ENCODE peak calls at places on chromosomes 3 and 15, in four cellular contexts. E is GM10248, F is Caco-2, V is NCI-H1092. L is an unnamed sample.

GRCh38 chr15:77907824-77908751 is 169.4 kb downstream of the TBC1D2B start:
- DNase-seq in E (peak), V (no peak), F (peak), L (peak)

GRCh38 chr15:31552482-31553099 is 226.0 kb downstream of the KLF13 start:
- DNase-seq in V (no peak), F (no peak), E (no peak), L (no peak)

GRCh38 chr3:4504340-4505261 is 11.5 kb downstream of the ITPR1 start:
- DNase-seq in E (no peak), V (no peak), F (no peak), L (peak)

GRCh38 chr3:7695067-7695466 is 806.6 kb upstream of the LMCD1 start:
- DNase-seq in V (no peak), E (no peak), F (no peak), L (no peak)

GRCh38 chr3:194761384-194761783 is 75.7 kb downstream of the FAM43A start:
- DNase-seq in E (no peak), F (no peak), V (no peak), L (no peak)

GRCh38 chr3:187186801-187187421 is 10.4 kb upstream of the RTP1 start:
- DNase-seq in V (no peak), F (peak), E (no peak), L (no peak)

GRCh38 chr3:139710212-139710611 is 32.4 kb upstream of the NMNAT3 start:
- DNase-seq in E (no peak), V (no peak), F (no peak), L (no peak)

GRCh38 chr3:65356331-65357286 is 668.8 kb upstream of the ADAMTS9 start:
- DNase-seq in F (no peak), V (no peak), E (no peak), L (no peak)

GRCh38 chr3:38730281-38730680 is 80.8 kb upstream of the SCN5A start:
- DNase-seq in V (no peak), F (no peak), E (no peak), L (no peak)

GRCh38 chr3:73605388-73605787 is 19.4 kb downstream of the PDZRN3 start:
- DNase-seq in V (no peak), E (no peak), F (no peak), L (no peak)

GRCh38 chr3:84904819-84905555 is 53.8 kb upstream of the CADM2 start:
- DNase-seq in F (no peak), V (peak), E (no peak), L (no peak)

L was measured in MM.1S.